ENCODE peak calls at places on chromosomes 4 and X, in six cellular contexts. L is CD14-positive monocyte, T is DND-41, Y is colonic mucosa, C is RWPE1, K is GM13977. A is an unnamed sample.

GRCh38 chr4:20512980-20513379 is 187.3 kb upstream of the PACRGL start:
- DNase-seq in L (no peak), T (no peak), Y (no peak), C (no peak), K (no peak), A (peak)

GRCh38 chr4:105158837-105159236 is 12.2 kb downstream of the TET2 start:
- DNase-seq in L (no peak), T (no peak), Y (no peak), C (no peak), K (no peak), A (peak)

GRCh38 chrX:64265265-64265664 is 34.9 kb upstream of the ASB12 start:
- DNase-seq in L (no peak), T (no peak), Y (no peak), C (no peak), K (no peak), A (no peak)

GRCh38 chr4:76723916-76724315 is 174.0 kb downstream of the SOWAHB start:
- DNase-seq in L (no peak), T (no peak), Y (no peak), C (peak), K (no peak), A (peak)

GRCh38 chr4:94416335-94416734 is 35.4 kb upstream of the PDLIM5 start:
- DNase-seq in L (no peak), T (no peak), Y (no peak), C (no peak), K (no peak), A (no peak)

GRCh38 chr4:88107406-88108107 is 50.9 kb downstream of the ABCG2 start:
- DNase-seq in L (no peak), T (no peak), Y (peak), C (no peak), K (no peak), A (peak)

GRCh38 chr4:38034986-38035882 is 75.0 kb downstream of the PTTG2 start:
- DNase-seq in L (no peak), T (peak), Y (peak), C (peak), K (peak), A (peak)

GRCh38 chr4:37827030-37827705 is 682 bp downstream of the PGM2 start:
- DNase-seq in L (no peak), T (no peak), Y (peak), C (peak), K (peak), A (peak)

GRCh38 chr4:111842336-111842735 is 302.9 kb upstream of the FAM241A start:
- DNase-seq in L (no peak), T (no peak), Y (no peak), C (no peak), K (no peak), A (no peak)

GRCh38 chr4:60201052-60201673 is 999.0 kb upstream of the ADGRL3 start:
- DNase-seq in L (no peak), T (peak), Y (peak), C (peak), K (peak), A (peak)

GRCh38 chrX:134172588-134173259 is 64.3 kb upstream of the CCDC160 start:
- DNase-seq in L (no peak), T (peak), Y (no peak), C (peak), K (peak), A (peak)

GRCh38 chrX:119015407-119016242 is 41.2 kb downstream of the LONRF3 start:
- DNase-seq in L (peak), T (no peak), Y (no peak), C (peak), K (peak), A (peak)

GRCh38 chr4:187777954-187778353 is 217.6 kb upstream of the ZFP42 start:
- DNase-seq in L (no peak), T (no peak), Y (no peak), C (no peak), K (no peak), A (no peak)

GRCh38 chr4:106587558-106587957 is 219.0 kb upstream of the GIMD1 start:
- DNase-seq in L (no peak), T (no peak), Y (no peak), C (peak), K (no peak), A (peak)

GRCh38 chr4:7939377-7940108 is at the start of gene AFAP1:
- DNase-seq in L (peak), T (no peak), Y (peak), C (peak), K (peak), A (peak)

GRCh38 chr4:16607693-16608092 is 290.8 kb downstream of the LDB2 start:
- DNase-seq in L (no peak), T (no peak), Y (no peak), C (no peak), K (no peak), A (no peak)

GRCh38 chr4:7897811-7898210 is 41.9 kb downstream of the AFAP1 start:
- DNase-seq in L (no peak), T (no peak), Y (no peak), C (no peak), K (no peak), A (no peak)

GRCh38 chr4:157040380-157040779 is 35.6 kb upstream of the GLRB start:
- DNase-seq in L (no peak), T (no peak), Y (no peak), C (no peak), K (no peak), A (peak)

GRCh38 chrX:10254746-10255145 is 98.0 kb downstream of the CLCN4 start:
- DNase-seq in L (no peak), T (no peak), Y (no peak), C (no peak), K (no peak), A (no peak)

GRCh38 chrX:151754641-151755215 is 20.2 kb downstream of the CNGA2 start:
- DNase-seq in L (no peak), T (no peak), Y (no peak), C (peak), K (no peak), A (peak)

GRCh38 chr4:156217236-156217635 is 263.6 kb upstream of the CTSO start:
- DNase-seq in L (no peak), T (no peak), Y (no peak), C (no peak), K (no peak), A (peak)

GRCh38 chrX:39336709-39337294 is 535.5 kb downstream of the MID1IP1 start:
- DNase-seq in L (no peak), T (no peak), Y (no peak), C (no peak), K (peak), A (peak)

GRCh38 chrX:132592880-132593279 is 104.0 kb upstream of the MBNL3 start:
- DNase-seq in L (no peak), T (no peak), Y (no peak), C (no peak), K (peak), A (peak)
- TF ChIP-seq CTCF in L (no peak), T (peak), Y (peak), C (no peak), K (peak), A (peak)

GRCh38 chr4:146633471-146633800 is 5.3 kb upstream of the POU4F2 start:
- DNase-seq in L (no peak), T (no peak), Y (no peak), C (no peak), K (no peak), A (no peak)
- TF ChIP-seq CTCF in L (no peak), T (no peak), Y (no peak), C (no peak), K (no peak), A (no peak)

DNA sequence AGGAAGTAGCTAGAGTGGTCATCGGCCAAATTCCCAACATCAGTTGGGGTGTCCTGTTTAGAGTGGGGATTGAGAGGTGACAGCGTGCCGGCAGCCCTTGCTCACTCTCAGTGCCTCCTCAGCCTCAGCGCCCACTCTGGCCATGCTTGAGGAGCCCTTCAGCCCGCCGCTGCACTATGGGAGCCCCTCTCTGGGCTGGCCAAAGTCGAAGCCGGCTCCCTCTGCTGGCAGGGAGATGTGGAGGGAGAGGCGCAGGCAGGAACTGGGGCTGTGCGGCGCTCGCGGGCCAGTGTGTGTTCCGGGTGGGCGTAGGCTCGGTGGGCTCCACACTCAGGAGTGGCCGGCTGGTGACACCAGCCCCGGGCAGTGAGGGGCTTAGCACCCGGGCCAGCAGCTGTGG is 7.1 kb upstream of the CENPU start:
- DNase-seq in L (no peak), T (no peak), Y (no peak), C (no peak), K (no peak), A (no peak)
- TF ChIP-seq CTCF in L (no peak), T (no peak), Y (no peak), C (no peak), K (peak), A (no peak)

GRCh38 chr4:6701371-6701770 is 7.7 kb downstream of the S100P start:
- DNase-seq in L (no peak), T (peak), Y (no peak), C (no peak), K (no peak), A (no peak)
- TF ChIP-seq CTCF in L (peak), T (peak), Y (peak), C (no peak), K (peak), A (peak)

GRCh38 chr4:123997116-123997515 is 600.5 kb downstream of the SPRY1 start:
- DNase-seq in L (no peak), T (no peak), Y (no peak), C (no peak), K (no peak), A (no peak)
- TF ChIP-seq CTCF in L (no peak), T (no peak), Y (no peak), C (no peak), K (no peak), A (no peak)

DNA sequence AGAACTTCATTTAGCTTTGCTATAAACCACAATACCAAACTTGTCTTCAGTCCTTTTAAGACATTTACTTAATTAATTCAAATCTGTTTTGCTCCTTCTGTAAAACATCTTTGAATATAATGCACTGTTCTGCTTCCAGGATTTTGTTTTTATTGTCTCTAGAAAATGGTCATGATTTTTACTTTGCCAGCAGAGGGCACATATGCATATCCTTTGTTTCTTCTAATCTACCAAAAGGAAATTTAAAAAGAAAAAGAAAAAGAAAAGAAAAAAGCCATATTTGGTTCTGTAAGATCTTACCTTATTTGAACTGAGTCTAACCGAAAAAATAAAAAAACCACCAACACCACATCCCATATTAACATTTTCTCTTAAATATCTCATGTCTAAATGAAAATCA is 101.9 kb upstream of the CCSER1 start:
- DNase-seq in L (no peak), T (no peak), Y (no peak), C (no peak), K (no peak), A (no peak)
- TF ChIP-seq CTCF in L (peak), T (no peak), Y (no peak), C (no peak), K (peak), A (no peak)

GRCh38 chr4:25993564-25994185 is 79.7 kb downstream of the SMIM20 start:
- DNase-seq in L (no peak), T (peak), Y (no peak), C (peak), K (no peak), A (no peak)
- TF ChIP-seq CTCF in L (peak), T (peak), Y (no peak), C (no peak), K (peak), A (peak)

GRCh38 chrX:7927259-7928167 is at the start of gene PNPLA4:
- DNase-seq in L (peak), T (no peak), Y (peak), C (peak), K (peak), A (peak)
- TF ChIP-seq CTCF in L (peak), T (no peak), Y (no peak), C (no peak), K (peak), A (peak)